ENCODE peak calls at places on chromosome 20, in nine cellular contexts. Q, W, M, I, R, K, A, E and O are unnamed samples.

GRCh38 chr20:23061713-23062561 is 12.5 kb upstream of the THBD start:
- DNase-seq in K (no peak), R (no peak), Q (no peak), M (no peak), E (no peak), W (peak), I (peak), A (peak), O (no peak)

GRCh38 chr20:46965124-46965455 is 70.4 kb downstream of the EYA2 start:
- DNase-seq in M (no peak), E (no peak), I (no peak), R (no peak), K (no peak), Q (no peak), W (no peak), A (no peak), O (no peak)

GRCh38 chr20:52972965-52973819 is 1.0 kb downstream of the TSHZ2 start:
- DNase-seq in I (no peak), R (peak), W (no peak), M (peak), A (no peak), Q (no peak), K (no peak), E (no peak), O (peak)

GRCh38 chr20:10622657-10623418 is 51.0 kb downstream of the JAG1 start:
- DNase-seq in K (no peak), E (no peak), R (no peak), Q (no peak), M (no peak), I (no peak), A (no peak), W (peak), O (no peak)

GRCh38 chr20:40776702-40777457 is 87.8 kb upstream of the MAFB start:
- DNase-seq in K (no peak), W (no peak), A (no peak), M (no peak), R (no peak), I (no peak), E (no peak), Q (no peak), O (no peak)

GRCh38 chr20:43868091-43868490 is 46.6 kb upstream of the TOX2 start:
- DNase-seq in A (no peak), E (no peak), I (no peak), M (no peak), W (no peak), Q (no peak), K (no peak), R (no peak), O (no peak)

GRCh38 chr20:35826361-35826760 is 54.5 kb downstream of the PHF20 start:
- DNase-seq in W (no peak), K (no peak), I (no peak), E (no peak), R (no peak), Q (no peak), A (no peak), M (no peak), O (no peak)

GRCh38 chr20:34525709-34526416 is 9.6 kb downstream of the DYNLRB1 start:
- DNase-seq in K (peak), R (no peak), E (no peak), I (peak), A (peak), M (no peak), Q (peak), W (peak), O (no peak)

GRCh38 chr20:46237221-46237620 is 71.1 kb downstream of the CDH22 start:
- DNase-seq in K (no peak), W (no peak), E (no peak), R (no peak), A (no peak), M (no peak), Q (no peak), I (no peak), O (no peak)

GRCh38 chr20:43942661-43943285 is 28.1 kb downstream of the TOX2 start:
- DNase-seq in W (peak), Q (no peak), E (no peak), M (no peak), I (peak), K (no peak), A (peak), R (no peak), O (no peak)

GRCh38 chr20:55685848-55686247 is 319.5 kb downstream of the CBLN4 start:
- DNase-seq in K (no peak), E (no peak), A (no peak), M (no peak), R (no peak), Q (no peak), W (no peak), I (no peak), O (no peak)

GRCh38 chr20:54651252-54651651 is 175.9 kb downstream of the DOK5 start:
- DNase-seq in Q (no peak), I (no peak), E (no peak), K (no peak), R (no peak), A (no peak), M (no peak), W (no peak), O (no peak)

GRCh38 chr20:3168079-3168828 is 5.1 kb downstream of the LZTS3 start:
- DNase-seq in E (no peak), Q (no peak), W (no peak), R (no peak), K (peak), M (no peak), I (no peak), A (no peak), O (no peak)

GRCh38 chr20:17626217-17627007 is 55.6 kb downstream of the RRBP1 start:
- DNase-seq in A (no peak), M (no peak), R (no peak), Q (peak), E (no peak), K (peak), W (no peak), I (no peak), O (no peak)

GRCh38 chr20:5364997-5365597 is 48.3 kb upstream of the PROKR2 start:
- DNase-seq in R (no peak), M (no peak), I (no peak), W (peak), Q (no peak), K (no peak), E (no peak), A (no peak), O (no peak)

GRCh38 chr20:10565922-10566897 is 107.6 kb downstream of the JAG1 start:
- DNase-seq in Q (no peak), M (no peak), E (no peak), R (no peak), I (no peak), W (peak), K (no peak), A (no peak), O (no peak)

GRCh38 chr20:35831029-35831428 is 59.2 kb downstream of the PHF20 start:
- DNase-seq in W (peak), E (no peak), I (no peak), R (no peak), K (no peak), Q (no peak), M (no peak), A (no peak), O (no peak)